ENCODE peak calls at places on chromosome 21, in six cellular contexts. One of them, this sample, is unnamed.

GRCh38 chr21:38696617-38697016 is 109.1 kb upstream of the ETS2 start:
- DNase-seq in prostate gland: no peak
- DNase-seq in PC-9: no peak
- DNase-seq in breast epithelium: no peak
- DNase-seq in WERI-Rb-1: no peak
- DNase-seq in heart right ventricle: no peak
- DNase-seq in this sample: no peak

GRCh38 chr21:42523211-42523610 is 9.6 kb downstream of the SLC37A1 start:
- DNase-seq in heart right ventricle: no peak
- DNase-seq in WERI-Rb-1: no peak
- DNase-seq in PC-9: no peak
- DNase-seq in prostate gland: no peak
- DNase-seq in breast epithelium: no peak
- DNase-seq in this sample: no peak

GRCh38 chr21:31683029-31683428 is 23.5 kb downstream of the SOD1 start:
- DNase-seq in PC-9: no peak
- DNase-seq in breast epithelium: no peak
- DNase-seq in heart right ventricle: no peak
- DNase-seq in prostate gland: no peak
- DNase-seq in WERI-Rb-1: no peak
- DNase-seq in this sample: no peak

GRCh38 chr21:23152130-23152529 is 2153.9 kb downstream of the NCAM2 start:
- DNase-seq in PC-9: no peak
- DNase-seq in breast epithelium: no peak
- DNase-seq in heart right ventricle: no peak
- DNase-seq in WERI-Rb-1: no peak
- DNase-seq in prostate gland: no peak
- DNase-seq in this sample: no peak

GRCh38 chr21:43574741-43575465 is 84.4 kb downstream of the HSF2BP start:
- DNase-seq in WERI-Rb-1: no peak
- DNase-seq in prostate gland: no peak
- DNase-seq in heart right ventricle: peak; percentile 49
- DNase-seq in PC-9: no peak
- DNase-seq in breast epithelium: no peak
- DNase-seq in this sample: peak; percentile 47

GRCh38 chr21:41670056-41670805 is 96.6 kb downstream of the RIPK4 start:
- DNase-seq in breast epithelium: no peak
- DNase-seq in PC-9: no peak
- DNase-seq in prostate gland: no peak
- DNase-seq in WERI-Rb-1: no peak
- DNase-seq in heart right ventricle: no peak
- DNase-seq in this sample: no peak

GRCh38 chr21:42455196-42455595 is 40.8 kb downstream of the RSPH1 start:
- DNase-seq in WERI-Rb-1: no peak
- DNase-seq in breast epithelium: no peak
- DNase-seq in heart right ventricle: no peak
- DNase-seq in prostate gland: no peak
- DNase-seq in PC-9: no peak
- DNase-seq in this sample: no peak

GRCh38 chr21:14755086-14755485 is 209.0 kb upstream of the SAMSN1 start:
- DNase-seq in PC-9: no peak
- DNase-seq in heart right ventricle: no peak
- DNase-seq in breast epithelium: no peak
- DNase-seq in WERI-Rb-1: no peak
- DNase-seq in prostate gland: no peak
- DNase-seq in this sample: no peak

GRCh38 chr21:16624468-16625102 is 888.3 kb upstream of the CXADR start:
- DNase-seq in WERI-Rb-1: peak; percentile 7
- DNase-seq in PC-9: no peak
- DNase-seq in breast epithelium: no peak
- DNase-seq in prostate gland: no peak
- DNase-seq in heart right ventricle: no peak
- DNase-seq in this sample: no peak

GRCh38 chr21:26966360-26966977 is 419 bp downstream of the ADAMTS5 start:
- DNase-seq in heart right ventricle: no peak
- DNase-seq in prostate gland: no peak
- DNase-seq in WERI-Rb-1: no peak
- DNase-seq in PC-9: no peak
- DNase-seq in breast epithelium: no peak
- DNase-seq in this sample: no peak

GRCh38 chr21:29332461-29333354 is 34.0 kb downstream of the BACH1 start:
- DNase-seq in breast epithelium: no peak
- DNase-seq in prostate gland: no peak
- DNase-seq in WERI-Rb-1: no peak
- DNase-seq in heart right ventricle: no peak
- DNase-seq in PC-9: no peak
- DNase-seq in this sample: no peak

GRCh38 chr21:42361286-42361685 is 5.0 kb downstream of the TFF1 start:
- DNase-seq in PC-9: no peak
- DNase-seq in breast epithelium: no peak
- DNase-seq in prostate gland: no peak
- DNase-seq in WERI-Rb-1: peak; percentile 72
- DNase-seq in heart right ventricle: no peak
- DNase-seq in this sample: no peak

GRCh38 chr21:31457675-31458074 is 113.6 kb upstream of the TIAM1 start:
- DNase-seq in prostate gland: no peak
- DNase-seq in breast epithelium: no peak
- DNase-seq in heart right ventricle: no peak
- DNase-seq in WERI-Rb-1: peak; percentile 18
- DNase-seq in PC-9: no peak
- DNase-seq in this sample: no peak

GRCh38 chr21:38875694-38876492 is 70.2 kb downstream of the ETS2 start:
- DNase-seq in PC-9: no peak
- DNase-seq in heart right ventricle: no peak
- DNase-seq in prostate gland: no peak
- DNase-seq in WERI-Rb-1: no peak
- DNase-seq in breast epithelium: no peak
- DNase-seq in this sample: no peak

GRCh38 chr21:30839304-30839703 is 9.7 kb upstream of the KRTAP7-1 start:
- DNase-seq in PC-9: no peak
- DNase-seq in WERI-Rb-1: peak; percentile 53
- DNase-seq in prostate gland: no peak
- DNase-seq in heart right ventricle: no peak
- DNase-seq in breast epithelium: no peak
- DNase-seq in this sample: no peak

GRCh38 chr21:42513985-42514882 is 582 bp downstream of the SLC37A1 start:
- DNase-seq in WERI-Rb-1: peak; percentile 44
- DNase-seq in breast epithelium: no peak
- DNase-seq in heart right ventricle: peak; percentile 64
- DNase-seq in prostate gland: no peak
- DNase-seq in PC-9: peak; percentile 42
- DNase-seq in this sample: peak; percentile 63

GRCh38 chr21:14956826-14957225 is 108.0 kb downstream of the NRIP1 start:
- DNase-seq in PC-9: peak; percentile 4
- DNase-seq in heart right ventricle: no peak
- DNase-seq in prostate gland: no peak
- DNase-seq in breast epithelium: no peak
- DNase-seq in WERI-Rb-1: no peak
- DNase-seq in this sample: no peak

GRCh38 chr21:8992731-8993174 is 1528.6 kb upstream of the TPTE start:
- DNase-seq in PC-9: no peak
- DNase-seq in heart right ventricle: no peak
- DNase-seq in breast epithelium: no peak
- DNase-seq in WERI-Rb-1: no peak
- DNase-seq in prostate gland: no peak
- DNase-seq in this sample: no peak

GRCh38 chr21:28464095-28464494 is 528.6 kb downstream of the LTN1 start:
- DNase-seq in PC-9: no peak
- DNase-seq in heart right ventricle: no peak
- DNase-seq in breast epithelium: no peak
- DNase-seq in prostate gland: no peak
- DNase-seq in WERI-Rb-1: no peak
- DNase-seq in this sample: no peak

GRCh38 chr21:14875704-14876364 is 189.0 kb downstream of the NRIP1 start:
- DNase-seq in heart right ventricle: no peak
- DNase-seq in breast epithelium: no peak
- DNase-seq in PC-9: no peak
- DNase-seq in WERI-Rb-1: no peak
- DNase-seq in prostate gland: no peak
- DNase-seq in this sample: no peak

GRCh38 chr21:31975491-31975890 is 102.7 kb downstream of the HUNK start:
- DNase-seq in prostate gland: no peak
- DNase-seq in PC-9: no peak
- DNase-seq in heart right ventricle: no peak
- DNase-seq in WERI-Rb-1: no peak
- DNase-seq in breast epithelium: no peak
- DNase-seq in this sample: no peak

GRCh38 chr21:19420607-19421006 is 1017.0 kb upstream of the TMPRSS15 start:
- DNase-seq in prostate gland: no peak
- DNase-seq in WERI-Rb-1: no peak
- DNase-seq in breast epithelium: no peak
- DNase-seq in PC-9: no peak
- DNase-seq in heart right ventricle: no peak
- DNase-seq in this sample: no peak

GRCh38 chr21:42081138-42081537 is 10.0 kb downstream of the UMODL1 start:
- DNase-seq in PC-9: no peak
- DNase-seq in breast epithelium: no peak
- DNase-seq in prostate gland: no peak
- DNase-seq in WERI-Rb-1: no peak
- DNase-seq in heart right ventricle: no peak
- DNase-seq in this sample: no peak

DNA sequence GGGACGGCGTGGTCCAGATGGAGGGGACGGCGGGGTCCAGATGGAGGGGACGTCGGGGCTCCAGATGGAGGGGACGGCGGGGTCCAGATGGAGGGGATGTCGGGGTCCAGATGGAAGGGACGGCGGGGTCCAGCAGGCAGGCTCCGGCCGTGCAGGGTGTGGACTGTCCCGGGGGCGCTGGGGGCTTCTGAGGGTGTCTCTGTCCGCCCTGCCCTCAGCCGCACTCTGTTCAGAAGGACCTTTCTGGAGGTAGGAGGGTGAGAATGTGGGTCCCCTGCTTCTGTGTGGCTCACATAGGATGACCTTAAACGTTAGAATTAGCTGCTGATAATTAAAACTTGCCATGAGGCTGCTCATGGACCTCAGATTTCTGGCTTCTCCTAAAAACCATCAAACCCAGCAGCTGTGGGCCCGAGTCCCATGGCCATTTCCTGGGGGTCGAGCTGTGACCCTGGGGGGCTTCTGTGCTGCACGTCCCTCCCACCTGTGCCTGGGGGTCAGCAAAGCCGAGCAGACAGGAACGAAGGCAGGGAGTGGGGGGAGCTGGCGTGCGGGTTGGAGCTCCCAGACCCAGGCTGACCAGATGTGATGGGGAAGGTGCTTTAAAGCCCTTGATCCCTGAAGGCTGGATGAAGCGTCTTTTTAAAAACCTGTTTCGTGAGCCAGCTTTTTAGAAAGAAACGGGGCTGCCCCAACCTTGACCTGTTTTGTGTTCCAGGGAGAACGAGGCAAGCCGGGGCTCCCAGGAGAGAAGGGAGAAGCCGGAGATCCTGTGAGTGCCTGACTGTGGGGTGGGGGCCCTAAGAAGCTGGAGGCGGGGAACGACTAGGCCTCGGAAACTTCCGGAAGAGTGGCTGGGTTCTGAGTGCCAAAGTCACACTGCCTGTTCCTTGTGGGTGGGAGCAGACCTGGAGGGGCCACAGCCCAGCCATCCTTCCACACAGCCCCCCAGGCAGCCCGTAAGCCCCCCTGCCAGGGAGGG is 7.1 kb downstream of the COL6A1 start:
- DNase-seq in PC-9: no peak
- DNase-seq in heart right ventricle: no peak
- DNase-seq in WERI-Rb-1: peak; percentile 9
- DNase-seq in breast epithelium: peak; percentile 50
- DNase-seq in prostate gland: no peak
- DNase-seq in this sample: peak; percentile 10
- H3K36me3 ChIP-seq in PC-9: no peaks in the 10 kb centered on the region
- H3K36me3 ChIP-seq in heart right ventricle: peaks cover 91% of the 10 kb centered on the region
- H3K36me3 ChIP-seq in WERI-Rb-1: peaks cover 25% of the 10 kb centered on the region
- H3K36me3 ChIP-seq in breast epithelium: no peaks in the 10 kb centered on the region
- H3K36me3 ChIP-seq in prostate gland: peaks cover 4% of the 10 kb centered on the region
- H3K36me3 ChIP-seq in this sample: peaks cover 88% of the 10 kb centered on the region

GRCh38 chr21:34889537-34890257 is 159.4 kb downstream of the RUNX1 start:
- DNase-seq in PC-9: peak; percentile 80
- DNase-seq in breast epithelium: peak; percentile 65
- DNase-seq in prostate gland: peak; percentile 66
- DNase-seq in heart right ventricle: peak; percentile 78
- DNase-seq in WERI-Rb-1: peak; percentile 16
- DNase-seq in this sample: peak; percentile 80
- H3K27me3 ChIP-seq in PC-9: no peaks in the 10 kb centered on the region
- H3K27me3 ChIP-seq in breast epithelium: no peaks in the 10 kb centered on the region
- H3K27me3 ChIP-seq in prostate gland: no peaks in the 10 kb centered on the region
- H3K27me3 ChIP-seq in heart right ventricle: peaks cover 63% of the 10 kb centered on the region
- H3K27me3 ChIP-seq in WERI-Rb-1: peaks cover 98% of the 10 kb centered on the region
- H3K27me3 ChIP-seq in this sample: peaks cover 59% of the 10 kb centered on the region

DNA sequence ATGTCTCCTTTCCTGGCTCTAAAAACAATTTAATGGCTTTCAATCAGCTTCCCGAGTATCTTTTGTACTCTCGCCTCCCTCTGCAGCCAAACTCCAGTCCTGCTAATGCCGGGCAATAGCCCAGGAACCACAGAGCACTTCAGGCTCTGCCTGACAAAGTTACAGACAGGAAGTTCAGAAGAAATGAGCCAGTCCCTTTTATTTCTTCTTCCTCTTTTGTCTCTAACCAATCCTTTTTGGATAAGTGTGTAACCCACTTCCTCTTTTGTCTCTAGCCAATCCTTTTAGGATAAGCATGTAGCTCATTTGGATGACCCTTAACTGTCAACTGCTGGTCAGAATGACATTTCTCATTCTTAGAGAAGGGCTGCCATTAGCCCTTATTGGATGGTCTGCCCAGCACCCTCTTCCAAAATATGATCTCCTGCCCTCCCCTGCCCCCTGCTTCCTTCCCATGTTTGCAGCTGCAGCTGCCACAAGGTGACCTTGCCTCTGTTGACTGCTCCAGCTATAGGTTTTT is 6.4 kb upstream of the DOP1B start:
- DNase-seq in heart right ventricle: no peak
- DNase-seq in breast epithelium: no peak
- DNase-seq in PC-9: no peak
- DNase-seq in WERI-Rb-1: no peak
- DNase-seq in prostate gland: no peak
- DNase-seq in this sample: peak; percentile 58
- TF ChIP-seq CTCF in heart right ventricle: no peak
- TF ChIP-seq CTCF in breast epithelium: no peak
- TF ChIP-seq CTCF in PC-9: no peak
- TF ChIP-seq CTCF in WERI-Rb-1: no peak
- TF ChIP-seq CTCF in prostate gland: no peak
- TF ChIP-seq CTCF in this sample: no peak

DNA sequence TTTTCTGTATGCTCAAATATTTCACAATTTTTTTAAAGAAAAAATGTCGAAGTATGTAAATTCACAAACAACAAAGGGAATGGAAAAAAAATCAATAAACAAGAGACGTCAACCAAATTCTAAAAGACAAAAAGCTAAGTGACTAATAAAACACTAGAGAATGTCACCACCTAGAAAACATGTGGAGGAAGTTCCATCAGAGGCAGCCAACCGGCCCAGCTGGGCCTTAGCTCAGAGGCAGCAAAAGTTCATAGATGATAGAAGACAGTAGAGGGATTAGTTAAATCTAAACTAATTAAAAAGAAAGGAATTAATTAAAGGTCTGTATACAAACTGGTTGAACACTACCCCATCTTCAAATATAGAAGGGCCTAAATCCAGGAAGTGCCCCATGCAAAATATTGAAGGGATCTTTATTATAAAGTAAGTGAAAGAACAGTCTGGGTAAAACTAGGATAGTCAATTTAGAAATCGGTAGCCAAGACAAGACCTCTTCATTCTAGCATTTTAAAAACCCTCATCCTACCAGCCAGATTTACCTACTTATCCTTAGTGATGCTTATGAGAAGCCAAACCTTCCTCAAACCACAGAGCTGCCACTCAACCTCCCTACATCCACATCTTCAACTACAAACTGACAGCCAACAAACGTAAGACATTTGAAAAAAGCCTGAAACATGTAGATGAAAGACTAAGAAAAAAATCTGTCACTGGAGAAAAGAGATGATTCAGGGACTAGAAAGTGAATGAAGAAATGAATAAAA is 23.7 kb downstream of the MRPL39 start:
- DNase-seq in heart right ventricle: no peak
- DNase-seq in WERI-Rb-1: no peak
- DNase-seq in breast epithelium: no peak
- DNase-seq in PC-9: no peak
- DNase-seq in prostate gland: no peak
- DNase-seq in this sample: no peak
- H3K36me3 ChIP-seq in heart right ventricle: peaks cover 45% of the 10 kb centered on the region
- H3K36me3 ChIP-seq in WERI-Rb-1: peaks cover 33% of the 10 kb centered on the region
- H3K36me3 ChIP-seq in breast epithelium: no peaks in the 10 kb centered on the region
- H3K36me3 ChIP-seq in PC-9: no peaks in the 10 kb centered on the region
- H3K36me3 ChIP-seq in prostate gland: no peaks in the 10 kb centered on the region
- H3K36me3 ChIP-seq in this sample: peaks cover 46% of the 10 kb centered on the region